ENCODE peak calls at places on chromosomes 12 and 14, in seven cellular contexts. S, H, T, J, M, X and Q are unnamed samples.

GRCh38 chr12:124567673-124568373 is 411 bp upstream of the NCOR2 start:
- DNase-seq in H (peak), J (peak), S (peak), X (peak), T (peak), M (peak), Q (peak)

GRCh38 chr12:52831251-52831650 is 2.9 kb downstream of the KRT79 start:
- DNase-seq in T (no peak), H (no peak), M (no peak), X (no peak), J (no peak), S (no peak), Q (no peak)

GRCh38 chr14:52913271-52913670 is 37.6 kb downstream of the FERMT2 start:
- DNase-seq in J (no peak), S (no peak), H (no peak), T (peak), M (no peak), X (no peak), Q (no peak)

GRCh38 chr12:124745891-124746570 is 117.6 kb downstream of the SCARB1 start:
- DNase-seq in M (peak), T (peak), J (peak), X (peak), H (peak), S (no peak), Q (peak)

GRCh38 chr12:117863004-117863709 is 105.6 kb downstream of the KSR2 start:
- DNase-seq in T (peak), M (peak), S (no peak), J (peak), X (no peak), H (no peak), Q (no peak)

GRCh38 chr14:52313903-52314481 is at the start of gene PTGER2:
- DNase-seq in T (peak), H (peak), J (peak), S (peak), M (peak), X (peak), Q (peak)

GRCh38 chr14:70563869-70564268 is 29.1 kb upstream of the ADAM20 start:
- DNase-seq in M (no peak), H (no peak), X (no peak), J (no peak), T (no peak), S (no peak), Q (no peak)

GRCh38 chr14:72646861-72647528 is 246.9 kb downstream of the DPF3 start:
- DNase-seq in S (no peak), X (no peak), M (no peak), J (peak), H (no peak), T (peak), Q (no peak)

GRCh38 chr12:94779520-94779919 is 129.2 kb upstream of the TMCC3 start:
- DNase-seq in M (peak), S (no peak), T (no peak), J (peak), H (no peak), X (no peak), Q (no peak)

GRCh38 chr12:103640410-103640809 is 53.3 kb downstream of the STAB2 start:
- DNase-seq in H (no peak), T (no peak), S (no peak), X (no peak), J (no peak), M (no peak), Q (no peak)

GRCh38 chr12:27899151-27899661 is 73.3 kb downstream of the PTHLH start:
- DNase-seq in T (peak), M (peak), S (no peak), X (no peak), H (no peak), J (peak), Q (no peak)

GRCh38 chr12:59650594-59651229 is 54.9 kb downstream of the SLC16A7 start:
- DNase-seq in X (peak), M (no peak), S (no peak), H (no peak), J (no peak), T (no peak), Q (no peak)

GRCh38 chr12:102702447-102703114 is 214.5 kb downstream of the PAH start:
- DNase-seq in T (peak), J (peak), X (peak), M (peak), H (peak), S (peak), Q (no peak)

GRCh38 chr12:806116-806805 is 53.9 kb downstream of the WNK1 start:
- DNase-seq in H (no peak), S (no peak), X (no peak), T (peak), J (no peak), M (no peak), Q (no peak)

GRCh38 chr14:103099081-103099732 is 4.7 kb downstream of the EXOC3L4 start:
- DNase-seq in S (no peak), T (no peak), X (no peak), M (no peak), H (no peak), J (no peak), Q (no peak)

GRCh38 chr12:113172185-113172584 is 13.1 kb downstream of the DDX54 start:
- DNase-seq in T (no peak), H (no peak), S (no peak), J (no peak), X (no peak), M (no peak), Q (no peak)

GRCh38 chr12:59657266-59657665 is 61.4 kb downstream of the SLC16A7 start:
- DNase-seq in X (no peak), S (no peak), T (peak), M (no peak), J (peak), H (no peak), Q (no peak)

GRCh38 chr12:55957106-55957859 is 8.6 kb downstream of the PMEL start:
- DNase-seq in X (peak), J (no peak), M (no peak), T (no peak), S (no peak), H (no peak), Q (peak)

GRCh38 chr14:59363545-59364226 is 101.5 kb downstream of the GPR135 start:
- DNase-seq in H (no peak), J (no peak), T (peak), M (peak), S (no peak), X (no peak), Q (no peak)

GRCh38 chr14:95564060-95564459 is 29.2 kb downstream of the GLRX5 start:
- DNase-seq in S (peak), T (peak), X (no peak), H (no peak), J (peak), M (no peak), Q (no peak)

GRCh38 chr14:55297611-55298323 is 26.5 kb downstream of the FBXO34 start:
- DNase-seq in S (no peak), X (peak), M (peak), J (no peak), H (no peak), T (no peak), Q (peak)

GRCh38 chr12:79691299-79692248 is 810 bp upstream of the PAWR start:
- DNase-seq in M (peak), J (peak), T (peak), H (peak), S (peak), X (no peak), Q (peak)

GRCh38 chr12:7142809-7143465 is 12.8 kb downstream of the CLSTN3 start:
- DNase-seq in H (no peak), S (no peak), J (no peak), M (no peak), X (no peak), T (no peak), Q (no peak)

GRCh38 chr12:116476227-116476852 is 82.8 kb upstream of the MAP1LC3B2 start:
- DNase-seq in T (no peak), H (no peak), S (no peak), X (no peak), M (no peak), J (no peak), Q (no peak)

GRCh38 chr12:103798586-103798985 is 42.4 kb downstream of the NT5DC3 start:
- DNase-seq in X (no peak), M (no peak), T (no peak), S (no peak), H (no peak), J (no peak), Q (no peak)

GRCh38 chr14:45715946-45716345 is 462.9 kb upstream of the MIS18BP1 start:
- DNase-seq in M (peak), X (no peak), T (peak), J (no peak), S (no peak), H (no peak), Q (no peak)

GRCh38 chr12:40474630-40475029 is 217.6 kb upstream of the CNTN1 start:
- DNase-seq in X (no peak), M (peak), T (no peak), H (no peak), J (no peak), S (no peak), Q (no peak)

GRCh38 chr12:107917912-107918800 is 143.7 kb downstream of the ASCL4 start:
- DNase-seq in T (peak), J (peak), M (peak), S (no peak), X (peak), H (no peak), Q (no peak)

GRCh38 chr12:27013606-27014084 is 539 bp downstream of the TM7SF3 start:
- DNase-seq in X (peak), S (no peak), T (peak), J (peak), M (peak), H (no peak), Q (peak)

GRCh38 chr12:91926810-91927209 is 218.8 kb downstream of the BTG1 start:
- DNase-seq in T (peak), J (peak), H (no peak), X (no peak), S (no peak), M (peak), Q (no peak)

GRCh38 chr12:111330800-111331752 is 37.8 kb downstream of the PHETA1 start:
- DNase-seq in X (peak), H (no peak), M (peak), J (peak), S (no peak), T (peak), Q (no peak)

GRCh38 chr12:16389594-16389993 is 42.1 kb downstream of the MGST1 start:
- DNase-seq in T (peak), J (peak), S (no peak), M (peak), X (no peak), H (no peak), Q (no peak)

GRCh38 chr14:49303952-49304516 is 282.1 kb downstream of the RPS29 start:
- DNase-seq in M (peak), S (no peak), X (peak), H (no peak), T (peak), J (peak), Q (peak)

GRCh38 chr14:102527255-102528232 is 18.0 kb upstream of the ANKRD9 start:
- DNase-seq in T (peak), S (no peak), H (no peak), J (no peak), X (peak), M (peak), Q (peak)

GRCh38 chr12:32482226-32482625 is 82.9 kb downstream of the FGD4 start:
- DNase-seq in M (no peak), J (no peak), S (no peak), X (no peak), H (no peak), T (no peak), Q (no peak)

GRCh38 chr12:52517005-52517835 is 3.0 kb downstream of the KRT5 start:
- DNase-seq in J (no peak), S (no peak), M (peak), T (no peak), X (no peak), H (no peak), Q (peak)

GRCh38 chr14:65210118-65210826 is 108.0 kb upstream of the MAX start:
- DNase-seq in M (peak), T (no peak), H (no peak), S (no peak), X (no peak), J (peak), Q (no peak)